ENCODE peak calls at places on chromosomes 1 and 21, in four cellular contexts. O is IMR-90, Z is MM.1S, D is neural progenitor cell. E is an unnamed sample.

GRCh38 chr1:234696148-234696576 is 86.2 kb upstream of the IRF2BP2 start:
- DNase-seq in O (no peak), Z (no peak), D (no peak), E (no peak)

GRCh38 chr1:230770317-230770716 is 23.1 kb downstream of the CAPN9 start:
- DNase-seq in O (no peak), Z (no peak), D (no peak), E (no peak)

GRCh38 chr21:42307106-42307505 is 8.1 kb downstream of the TFF3 start:
- DNase-seq in O (no peak), Z (no peak), D (no peak), E (no peak)

GRCh38 chr1:69651656-69652055 is 83.9 kb downstream of the LRRC7 start:
- DNase-seq in O (no peak), Z (no peak), D (no peak), E (no peak)

GRCh38 chr1:53207726-53208125 is 11.1 kb downstream of the CPT2 start:
- DNase-seq in O (no peak), Z (no peak), D (no peak), E (no peak)

GRCh38 chr1:201376464-201377374 is 761 bp downstream of the TNNT2 start:
- DNase-seq in O (peak), Z (peak), D (peak), E (peak)

GRCh38 chr1:1929639-1930545 is 10.8 kb upstream of the TMEM52 start:
- DNase-seq in O (no peak), Z (no peak), D (no peak), E (no peak)

GRCh38 chr1:115160728-115161127 is 71.4 kb upstream of the TSPAN2 start:
- DNase-seq in O (no peak), Z (no peak), D (no peak), E (no peak)

GRCh38 chr21:37095821-37096220 is 22.8 kb downstream of the TTC3 start:
- DNase-seq in O (no peak), Z (no peak), D (peak), E (no peak)

GRCh38 chr1:157431751-157432150 is 120.6 kb downstream of the FCRL5 start:
- DNase-seq in O (peak), Z (no peak), D (no peak), E (no peak)

GRCh38 chr1:16167331-16168143 is 11.7 kb upstream of the EPHA2 start:
- DNase-seq in O (no peak), Z (peak), D (peak), E (peak)

GRCh38 chr1:11842154-11843041 is 5.2 kb downstream of the NPPA start:
- DNase-seq in O (peak), Z (no peak), D (no peak), E (peak)

GRCh38 chr1:66371233-66372005 is 162.5 kb upstream of the SGIP1 start:
- DNase-seq in O (peak), Z (peak), D (no peak), E (no peak)

GRCh38 chr1:90357980-90358379 is 359.1 kb downstream of the BARHL2 start:
- DNase-seq in O (no peak), Z (peak), D (no peak), E (no peak)

GRCh38 chr1:92623187-92623778 is 136.6 kb upstream of the GFI1 start:
- DNase-seq in O (peak), Z (peak), D (no peak), E (peak)

GRCh38 chr1:18132707-18133066 is 25.1 kb downstream of the IGSF21 start:
- DNase-seq in O (no peak), Z (no peak), D (peak), E (no peak)

GRCh38 chr21:41932191-41932575 is 21.6 kb downstream of the C2CD2 start:
- DNase-seq in O (peak), Z (no peak), D (no peak), E (no peak)

GRCh38 chr1:10744654-10745238 is 51.7 kb downstream of the CASZ1 start:
- DNase-seq in O (no peak), Z (no peak), D (no peak), E (no peak)

GRCh38 chr1:915295-916172 is 8.2 kb upstream of the SAMD11 start:
- DNase-seq in O (no peak), Z (no peak), D (no peak), E (no peak)

GRCh38 chr1:53065391-53065790 is 3.4 kb downstream of the PODN start:
- DNase-seq in O (no peak), Z (no peak), D (no peak), E (no peak)

GRCh38 chr1:63797056-63797726 is 23.4 kb downstream of the ROR1 start:
- DNase-seq in O (no peak), Z (no peak), D (no peak), E (no peak)

GRCh38 chr1:175188936-175189335 is 3.6 kb downstream of the KIAA0040 start:
- DNase-seq in O (no peak), Z (peak), D (no peak), E (peak)

GRCh38 chr1:25022361-25023189 is 92.5 kb upstream of the RUNX3 start:
- DNase-seq in O (peak), Z (peak), D (no peak), E (peak)

GRCh38 chr1:63122051-63122450 is 200.3 kb upstream of the FOXD3 start:
- DNase-seq in O (no peak), Z (no peak), D (no peak), E (no peak)

GRCh38 chr1:235930543-235930942 is 63.8 kb upstream of the LYST start:
- DNase-seq in O (no peak), Z (no peak), D (no peak), E (no peak)

GRCh38 chr1:61078611-61079010 is 3.8 kb upstream of the NFIA start:
- DNase-seq in O (no peak), Z (no peak), D (no peak), E (no peak)

GRCh38 chr1:48610628-48611542 is 138.9 kb upstream of the SPATA6 start:
- DNase-seq in O (no peak), Z (no peak), D (peak), E (no peak)

GRCh38 chr1:206786212-206786886 is 14.1 kb upstream of the IL10 start:
- DNase-seq in O (no peak), Z (no peak), D (no peak), E (no peak)

GRCh38 chr1:203907901-203908300 is 46.5 kb downstream of the SNRPE start:
- DNase-seq in O (peak), Z (no peak), D (no peak), E (no peak)
- H3K4me2 ChIP-seq in O (no peak), Z (no peak), D (no peak), E (no peak)

GRCh38 chr21:45972716-45973474 is 8.7 kb upstream of the COL6A1 start:
- DNase-seq in O (peak), Z (no peak), D (peak), E (no peak)

GRCh38 chr21:45970674-45971486 is 10.7 kb upstream of the COL6A1 start:
- DNase-seq in O (peak), Z (peak), D (peak), E (peak)

GRCh38 chr21:45972353-45972715 is 9.2 kb upstream of the COL6A1 start:
- DNase-seq in O (no peak), Z (no peak), D (no peak), E (no peak)

GRCh38 chr21:45971487-45972352 is 9.8 kb upstream of the COL6A1 start:
- DNase-seq in O (peak), Z (no peak), D (no peak), E (no peak)

GRCh38 chr21:45969921-45970673 is 11.5 kb upstream of the COL6A1 start:
- DNase-seq in O (no peak), Z (no peak), D (no peak), E (no peak)
- H3K9ac ChIP-seq in O (no peak), Z (no peak), D (no peak), E (no peak)

GRCh38 chr1:153550827-153551512 is 1.9 kb upstream of the S100A3 start:
- DNase-seq in O (no peak), Z (no peak), D (no peak), E (no peak)
- H3K4me2 ChIP-seq in O (no peak), Z (no peak), D (no peak), E (no peak)

GRCh38 chr1:167438171-167439138 is 79.9 kb downstream of the CD247 start:
- DNase-seq in O (no peak), Z (no peak), D (no peak), E (peak)
- H3K9ac ChIP-seq in O (no peak), Z (no peak), D (no peak), E (peak)

GRCh38 chr21:16079830-16080229 is 350.0 kb downstream of the USP25 start:
- DNase-seq in O (peak), Z (no peak), D (no peak), E (no peak)
- H3K4me2 ChIP-seq in O (peak), Z (no peak), D (no peak), E (no peak)

E was measured in Karpas-422.